ENCODE peak calls at places on chromosomes 11 and 22, in ten cellular contexts. Y is left ventricle myocardium inferior; S is IMR-90; U is CD4-positive, CD25-positive, alpha-beta regulatory T cell; V is foreskin keratinocyte; P is heart left ventricle; O is H9; X is coronary artery; J is MM.1S; N is CD4-positive, alpha-beta T cell. L is an unnamed sample.

GRCh38 chr11:67468056-67468455 is 995 bp downstream of the TMEM134 start:
- DNase-seq in Y (no peak), S (no peak), U (no peak), V (peak; percentile 60), P (no peak), O (no peak), X (no peak), J (no peak), N (no peak), L (peak; percentile 87)

GRCh38 chr11:117290809-117291396 is at the start of gene BACE1-AS:
- DNase-seq in Y (no peak), S (no peak), U (no peak), V (no peak), P (no peak), O (no peak), X (no peak), J (no peak), N (no peak), L (no peak)

GRCh38 chr22:19974233-19974861 is 32.7 kb upstream of the TXNRD2 start:
- DNase-seq in Y (no peak), S (peak; percentile 51), U (peak; percentile 45), V (no peak), P (no peak), O (peak; percentile 99), X (no peak), J (peak; percentile 27), N (no peak), L (peak; percentile 70)

GRCh38 chr11:77031599-77031998 is 2.6 kb upstream of the B3GNT6 start:
- DNase-seq in Y (no peak), S (no peak), U (no peak), V (no peak), P (no peak), O (no peak), X (no peak), J (no peak), N (no peak), L (peak; percentile 6)

GRCh38 chr11:36372101-36372767 is 76.1 kb downstream of the PRR5L start:
- DNase-seq in Y (no peak), S (peak; percentile 81), U (no peak), V (no peak), P (no peak), O (no peak), X (no peak), J (no peak), N (no peak), L (no peak)

GRCh38 chr11:7538466-7539454 is 25.0 kb downstream of the PPFIBP2 start:
- DNase-seq in Y (no peak), S (no peak), U (no peak), V (no peak), P (no peak), O (no peak), X (no peak), J (no peak), N (no peak), L (peak; percentile 49)

GRCh38 chr11:105968021-105968697 is 53.9 kb downstream of the MSANTD4 start:
- DNase-seq in Y (no peak), S (peak; percentile 70), U (no peak), V (peak; percentile 32), P (no peak), O (no peak), X (no peak), J (no peak), N (no peak), L (no peak)

GRCh38 chr11:94814238-94814976 is 46.3 kb downstream of the AMOTL1 start:
- DNase-seq in Y (no peak), S (no peak), U (no peak), V (no peak), P (no peak), O (no peak), X (no peak), J (no peak), N (no peak), L (no peak)

DNA sequence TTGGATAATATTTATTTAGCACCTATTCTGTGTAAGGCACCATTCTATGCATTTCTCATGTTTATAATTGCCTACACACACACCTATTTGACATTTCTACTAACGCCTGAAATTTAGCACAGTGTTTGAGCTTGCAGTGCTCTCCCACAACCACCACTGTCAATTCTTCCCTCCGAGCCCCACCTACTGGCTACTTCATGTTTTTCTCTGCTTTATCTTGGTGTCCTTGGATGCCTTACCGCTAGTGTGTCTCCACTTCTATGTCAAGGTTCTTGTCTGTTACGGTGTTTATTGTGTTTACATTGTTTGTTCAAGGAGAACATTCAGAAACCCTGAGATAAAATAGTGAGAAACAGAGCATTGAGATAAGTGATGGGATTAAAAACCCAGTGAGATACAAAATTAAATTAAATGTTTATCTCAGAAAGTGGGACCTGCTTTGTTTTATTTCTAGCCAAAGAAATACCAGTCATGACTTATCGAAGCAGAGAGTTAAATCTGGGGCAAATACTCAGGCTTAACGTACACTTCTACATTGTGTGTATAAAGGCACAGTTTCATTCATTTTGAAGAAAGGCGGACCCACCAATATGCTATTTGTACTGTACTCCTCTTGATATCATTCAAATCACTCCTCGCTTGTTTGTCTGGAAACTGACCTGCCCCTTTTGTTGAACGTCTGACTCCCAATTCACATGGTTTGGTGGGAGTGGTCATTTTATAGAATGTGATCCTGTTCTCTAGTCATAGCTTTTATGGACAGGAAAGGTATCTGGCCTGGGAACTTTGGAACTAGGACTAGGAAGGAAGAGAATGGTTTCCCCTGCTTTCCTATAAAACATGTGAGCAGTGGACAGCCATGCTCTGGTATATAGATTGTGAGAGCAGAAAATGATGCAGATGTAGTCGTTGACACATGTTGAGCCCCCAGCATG is 39.2 kb upstream of the SLC36A4 start:
- DNase-seq in Y (no peak), S (peak; percentile 44), U (peak; percentile 28), V (no peak), P (no peak), O (peak; percentile 52), X (no peak), J (peak; percentile 51), N (no peak), L (peak; percentile 49)
- H3K27ac ChIP-seq in Y (no peak overlapping the region), S (no peak overlapping the region), U (no peak overlapping the region), V (no peak overlapping the region), P (no peak overlapping the region), O (no peak overlapping the region), X (no peak overlapping the region), J (no peak overlapping the region), N (no peak overlapping the region), L (peak overlapping the region; percentile 18)

DNA sequence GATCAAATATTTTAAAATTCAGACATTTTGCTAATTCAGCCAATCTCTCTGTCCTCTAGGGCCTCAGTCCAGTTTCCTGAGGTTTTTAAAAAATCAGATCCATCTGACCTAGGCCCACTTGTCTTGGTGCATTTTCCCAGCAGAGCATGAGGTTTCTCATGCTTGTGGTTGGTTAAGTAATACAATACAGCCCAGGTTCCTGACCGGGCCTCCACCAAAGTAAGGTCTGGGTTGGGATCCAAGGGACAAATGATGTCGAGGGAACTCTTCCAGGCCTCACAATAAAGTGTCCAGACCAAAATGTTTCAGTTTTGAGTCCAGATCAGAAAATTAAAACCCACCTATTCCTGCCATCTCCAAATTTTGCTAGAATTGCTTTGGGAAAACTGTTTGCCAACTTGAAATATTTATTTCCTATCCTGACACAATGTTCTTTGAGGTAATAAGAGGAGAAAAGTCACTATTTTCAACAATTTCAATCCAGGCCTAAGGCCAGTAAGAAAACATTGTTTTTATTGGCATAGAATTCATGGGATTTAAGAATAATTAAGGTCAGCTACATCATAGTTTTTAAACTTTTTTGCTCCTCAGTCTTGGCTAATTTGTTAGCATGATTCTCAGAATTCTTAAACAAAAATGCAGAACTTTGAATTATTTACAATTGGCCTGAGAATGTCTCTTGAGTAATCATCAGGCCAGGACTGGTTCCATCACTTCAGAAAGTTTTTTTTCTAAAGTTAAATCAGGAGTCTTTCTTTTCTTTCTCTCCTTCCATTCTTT is 51.4 kb downstream of the ME3 start:
- DNase-seq in Y (no peak), S (peak; percentile 73), U (no peak), V (no peak), P (no peak), O (no peak), X (no peak), J (no peak), N (no peak), L (no peak)
- H3K27ac ChIP-seq in Y (peak overlapping the region; percentile 72), S (peak overlapping the region; percentile 34), U (no peak overlapping the region), V (no peak overlapping the region), P (peak overlapping the region; percentile 47), O (no peak overlapping the region), X (peak overlapping the region; percentile 55), J (no peak overlapping the region), N (no peak overlapping the region), L (no peak overlapping the region)

GRCh38 chr11:12206529-12206928 is 96.1 kb downstream of the MICAL2 start:
- DNase-seq in Y (no peak), S (peak; percentile 42), U (no peak), V (no peak), P (no peak), O (no peak), X (no peak), J (no peak), N (no peak), L (no peak)

GRCh38 chr11:12210200-12210599 is 99.8 kb downstream of the MICAL2 start:
- DNase-seq in Y (no peak), S (no peak), U (no peak), V (no peak), P (no peak), O (no peak), X (no peak), J (no peak), N (no peak), L (no peak)

GRCh38 chr11:12211331-12212065 is 101.1 kb downstream of the MICAL2 start:
- DNase-seq in Y (no peak), S (no peak), U (no peak), V (no peak), P (no peak), O (no peak), X (no peak), J (peak; percentile 62), N (no peak), L (no peak)

GRCh38 chr11:12207384-12208150 is 97.2 kb downstream of the MICAL2 start:
- DNase-seq in Y (no peak), S (peak; percentile 86), U (no peak), V (no peak), P (no peak), O (no peak), X (no peak), J (no peak), N (no peak), L (no peak)

DNA sequence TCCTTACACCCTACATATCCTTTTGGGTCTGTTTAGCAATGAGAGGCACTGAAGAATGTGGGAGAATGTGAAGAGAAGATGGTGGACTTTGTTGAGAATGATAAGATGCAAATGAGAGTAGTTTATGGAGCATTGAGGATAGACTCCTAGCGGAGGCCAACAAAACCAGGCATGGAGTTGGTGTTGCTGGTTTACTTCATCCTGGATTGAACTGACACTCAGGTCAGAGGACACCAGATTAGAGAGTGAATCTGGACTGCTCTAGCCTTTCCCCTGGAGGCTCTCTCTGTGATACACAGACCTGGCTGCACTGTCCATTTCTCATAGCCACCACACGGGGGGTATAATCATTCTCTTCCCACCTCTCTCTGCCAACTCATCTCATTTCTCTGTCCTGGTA is 98.7 kb downstream of the MICAL2 start:
- DNase-seq in Y (no peak), S (no peak), U (no peak), V (no peak), P (no peak), O (no peak), X (no peak), J (no peak), N (no peak), L (no peak)
- H3K27ac ChIP-seq in Y (no peak overlapping the region), S (no peak overlapping the region), U (no peak overlapping the region), V (no peak overlapping the region), P (no peak overlapping the region), O (no peak overlapping the region), X (no peak overlapping the region), J (no peak overlapping the region), N (no peak overlapping the region), L (no peak overlapping the region)

DNA sequence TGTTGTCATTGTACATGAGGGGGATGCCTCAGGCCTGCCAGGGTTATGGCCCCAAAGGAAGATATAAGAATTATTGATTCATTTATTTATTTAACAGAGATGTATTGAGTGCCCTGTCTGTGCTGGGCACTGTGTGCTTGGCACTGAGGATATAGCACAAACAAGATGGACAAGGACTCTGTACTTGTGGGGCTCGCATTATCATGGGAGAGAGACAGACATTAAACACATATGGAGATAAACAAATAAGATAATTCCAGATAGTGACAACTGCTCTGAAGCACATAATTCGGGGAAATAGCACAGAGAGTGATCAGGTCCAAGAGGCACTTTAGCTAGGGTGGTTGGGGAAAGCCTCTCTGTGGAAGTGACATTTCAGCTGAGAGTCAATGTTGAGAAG is 119.8 kb upstream of the ARHGAP20 start:
- DNase-seq in Y (no peak), S (no peak), U (no peak), V (no peak), P (no peak), O (no peak), X (no peak), J (no peak), N (no peak), L (no peak)
- H3K27ac ChIP-seq in Y (no peak overlapping the region), S (peak overlapping the region; percentile 81), U (no peak overlapping the region), V (peak overlapping the region; percentile 67), P (no peak overlapping the region), O (no peak overlapping the region), X (no peak overlapping the region), J (no peak overlapping the region), N (no peak overlapping the region), L (no peak overlapping the region)

L was measured in colonic mucosa.